ENCODE peak calls at places on chromosomes 6 and 20, in six cellular contexts. One of them, this sample, is unnamed.

GRCh38 chr6:2127484-2127911 is 117.9 kb downstream of the GMDS start:
- DNase-seq in prostate gland: peak; percentile 12
- DNase-seq in H1: no peak
- DNase-seq in suprapubic skin: peak; percentile 65
- DNase-seq in Panc1: no peak
- DNase-seq in GM12891: peak; percentile 26
- DNase-seq in this sample: no peak

GRCh38 chr6:36852481-36853147 is 13.4 kb upstream of the CPNE5 start:
- DNase-seq in Panc1: no peak
- DNase-seq in suprapubic skin: peak; percentile 57
- DNase-seq in H1: no peak
- DNase-seq in prostate gland: no peak
- DNase-seq in GM12891: no peak
- DNase-seq in this sample: no peak

GRCh38 chr6:16766043-16766521 is 4.8 kb upstream of the ATXN1 start:
- DNase-seq in Panc1: peak; percentile 94
- DNase-seq in GM12891: no peak
- DNase-seq in suprapubic skin: no peak
- DNase-seq in prostate gland: no peak
- DNase-seq in H1: no peak
- DNase-seq in this sample: no peak

GRCh38 chr6:131950767-131951575 is at the start of gene CCN2:
- DNase-seq in GM12891: peak; percentile 11
- DNase-seq in Panc1: peak; percentile 91
- DNase-seq in H1: peak; percentile 96
- DNase-seq in suprapubic skin: peak; percentile 93
- DNase-seq in prostate gland: peak; percentile 68
- DNase-seq in this sample: peak; percentile 77

GRCh38 chr20:31979713-31980426 is 11.9 kb downstream of the XKR7 start:
- DNase-seq in suprapubic skin: no peak
- DNase-seq in prostate gland: no peak
- DNase-seq in GM12891: no peak
- DNase-seq in H1: no peak
- DNase-seq in Panc1: no peak
- DNase-seq in this sample: no peak

GRCh38 chr6:85865665-85866372 is 223.1 kb upstream of the SYNCRIP start:
- DNase-seq in GM12891: no peak
- DNase-seq in prostate gland: peak; percentile 28
- DNase-seq in H1: no peak
- DNase-seq in Panc1: no peak
- DNase-seq in suprapubic skin: no peak
- DNase-seq in this sample: no peak

GRCh38 chr6:119350202-119351004 is 842 bp upstream of the MAN1A1 start:
- DNase-seq in suprapubic skin: no peak
- DNase-seq in prostate gland: no peak
- DNase-seq in H1: no peak
- DNase-seq in GM12891: no peak
- DNase-seq in Panc1: peak; percentile 15
- DNase-seq in this sample: no peak

GRCh38 chr6:100620085-100620484 is 155.4 kb upstream of the SIM1 start:
- DNase-seq in H1: no peak
- DNase-seq in Panc1: no peak
- DNase-seq in suprapubic skin: no peak
- DNase-seq in GM12891: no peak
- DNase-seq in prostate gland: no peak
- DNase-seq in this sample: no peak

GRCh38 chr6:30364591-30364990 is 19.6 kb downstream of the RPP21 start:
- DNase-seq in H1: no peak
- DNase-seq in suprapubic skin: no peak
- DNase-seq in Panc1: no peak
- DNase-seq in GM12891: no peak
- DNase-seq in prostate gland: no peak
- DNase-seq in this sample: no peak

GRCh38 chr6:5138995-5139827 is 54.1 kb downstream of the PPP1R3G start:
- DNase-seq in Panc1: no peak
- DNase-seq in GM12891: no peak
- DNase-seq in prostate gland: no peak
- DNase-seq in H1: no peak
- DNase-seq in suprapubic skin: no peak
- DNase-seq in this sample: no peak

GRCh38 chr6:109477725-109478124 is 5.3 kb downstream of the ZBTB24 start:
- DNase-seq in H1: no peak
- DNase-seq in Panc1: no peak
- DNase-seq in prostate gland: no peak
- DNase-seq in GM12891: no peak
- DNase-seq in suprapubic skin: no peak
- DNase-seq in this sample: no peak

GRCh38 chr20:41003143-41003932 is 25.3 kb upstream of the TOP1 start:
- DNase-seq in prostate gland: peak; percentile 82
- DNase-seq in H1: no peak
- DNase-seq in suprapubic skin: peak; percentile 90
- DNase-seq in GM12891: no peak
- DNase-seq in Panc1: peak; percentile 98
- DNase-seq in this sample: peak; percentile 74

GRCh38 chr6:170127151-170127550 is 163.7 kb downstream of the DLL1 start:
- DNase-seq in GM12891: no peak
- DNase-seq in H1: peak; percentile 26
- DNase-seq in Panc1: no peak
- DNase-seq in prostate gland: no peak
- DNase-seq in suprapubic skin: peak; percentile 14
- DNase-seq in this sample: peak; percentile 11

GRCh38 chr6:2791124-2792050 is 26.2 kb downstream of the WRNIP1 start:
- DNase-seq in H1: no peak
- DNase-seq in GM12891: peak; percentile 40
- DNase-seq in prostate gland: peak; percentile 40
- DNase-seq in suprapubic skin: no peak
- DNase-seq in Panc1: peak; percentile 61
- DNase-seq in this sample: peak; percentile 76

GRCh38 chr6:119858901-119859300 is 509.3 kb upstream of the MAN1A1 start:
- DNase-seq in suprapubic skin: no peak
- DNase-seq in H1: no peak
- DNase-seq in Panc1: no peak
- DNase-seq in GM12891: no peak
- DNase-seq in prostate gland: no peak
- DNase-seq in this sample: no peak

GRCh38 chr6:2920671-2921112 is 17.6 kb upstream of the SERPINB9 start:
- DNase-seq in prostate gland: no peak
- DNase-seq in suprapubic skin: no peak
- DNase-seq in H1: peak; percentile 55
- DNase-seq in Panc1: no peak
- DNase-seq in GM12891: no peak
- DNase-seq in this sample: peak; percentile 17

GRCh38 chr6:107493158-107494057 is 3.5 kb downstream of the SOBP start:
- DNase-seq in H1: no peak
- DNase-seq in suprapubic skin: no peak
- DNase-seq in prostate gland: peak; percentile 16
- DNase-seq in GM12891: no peak
- DNase-seq in Panc1: no peak
- DNase-seq in this sample: peak; percentile 57

GRCh38 chr20:22379472-22379871 is 204.9 kb downstream of the FOXA2 start:
- DNase-seq in prostate gland: no peak
- DNase-seq in GM12891: no peak
- DNase-seq in Panc1: no peak
- DNase-seq in suprapubic skin: no peak
- DNase-seq in H1: no peak
- DNase-seq in this sample: no peak

GRCh38 chr6:5570641-5571040 is 309.3 kb downstream of the FARS2 start:
- DNase-seq in suprapubic skin: no peak
- DNase-seq in Panc1: no peak
- DNase-seq in H1: no peak
- DNase-seq in GM12891: no peak
- DNase-seq in prostate gland: no peak
- DNase-seq in this sample: no peak

GRCh38 chr20:33054791-33055190 is 1.1 kb downstream of the BPIFB3 start:
- DNase-seq in prostate gland: no peak
- DNase-seq in H1: no peak
- DNase-seq in suprapubic skin: no peak
- DNase-seq in GM12891: no peak
- DNase-seq in Panc1: no peak
- DNase-seq in this sample: no peak

GRCh38 chr6:11632795-11633511 is 95.4 kb downstream of the TMEM170B start:
- DNase-seq in Panc1: no peak
- DNase-seq in GM12891: no peak
- DNase-seq in prostate gland: no peak
- DNase-seq in suprapubic skin: no peak
- DNase-seq in H1: no peak
- DNase-seq in this sample: no peak

GRCh38 chr6:152034631-152035030 is 227.1 kb downstream of the ESR1 start:
- DNase-seq in Panc1: no peak
- DNase-seq in prostate gland: no peak
- DNase-seq in H1: no peak
- DNase-seq in suprapubic skin: no peak
- DNase-seq in GM12891: no peak
- DNase-seq in this sample: no peak

GRCh38 chr6:28893172-28893799 is 30.5 kb downstream of the TRIM27 start:
- DNase-seq in prostate gland: no peak
- DNase-seq in Panc1: no peak
- DNase-seq in suprapubic skin: no peak
- DNase-seq in H1: no peak
- DNase-seq in GM12891: no peak
- DNase-seq in this sample: no peak

GRCh38 chr6:28900577-28901266 is 23.1 kb downstream of the TRIM27 start:
- DNase-seq in H1: no peak
- DNase-seq in suprapubic skin: no peak
- DNase-seq in prostate gland: no peak
- DNase-seq in Panc1: no peak
- DNase-seq in GM12891: no peak
- DNase-seq in this sample: no peak

GRCh38 chr6:28898710-28898965 is 25.1 kb downstream of the TRIM27 start:
- DNase-seq in prostate gland: no peak
- DNase-seq in Panc1: no peak
- DNase-seq in GM12891: no peak
- DNase-seq in H1: no peak
- DNase-seq in suprapubic skin: no peak
- DNase-seq in this sample: no peak

GRCh38 chr6:28895131-28895812 is 28.5 kb downstream of the TRIM27 start:
- DNase-seq in Panc1: peak; percentile 95
- DNase-seq in H1: peak; percentile 87
- DNase-seq in GM12891: peak; percentile 67
- DNase-seq in prostate gland: peak; percentile 93
- DNase-seq in suprapubic skin: peak; percentile 97
- DNase-seq in this sample: peak; percentile 93

GRCh38 chr6:28896505-28897392 is 27.0 kb downstream of the TRIM27 start:
- DNase-seq in Panc1: peak; percentile 52
- DNase-seq in H1: peak; percentile 71
- DNase-seq in prostate gland: peak; percentile 52
- DNase-seq in GM12891: no peak
- DNase-seq in suprapubic skin: peak; percentile 80
- DNase-seq in this sample: peak; percentile 51
- TF ChIP-seq POLR2AphosphoS5 in Panc1: no peak
- TF ChIP-seq POLR2AphosphoS5 in H1: peak; percentile 17
- TF ChIP-seq POLR2AphosphoS5 in prostate gland: no peak
- TF ChIP-seq POLR2AphosphoS5 in GM12891: no peak
- TF ChIP-seq POLR2AphosphoS5 in suprapubic skin: no peak
- TF ChIP-seq POLR2AphosphoS5 in this sample: peak; percentile 22

GRCh38 chr6:101935732-101936131 is 542.2 kb downstream of the GRIK2 start:
- DNase-seq in suprapubic skin: no peak
- DNase-seq in H1: no peak
- DNase-seq in Panc1: no peak
- DNase-seq in prostate gland: no peak
- DNase-seq in GM12891: no peak
- DNase-seq in this sample: no peak
- TF ChIP-seq POLR2AphosphoS5 in suprapubic skin: no peak
- TF ChIP-seq POLR2AphosphoS5 in H1: no peak
- TF ChIP-seq POLR2AphosphoS5 in Panc1: no peak
- TF ChIP-seq POLR2AphosphoS5 in prostate gland: no peak
- TF ChIP-seq POLR2AphosphoS5 in GM12891: no peak
- TF ChIP-seq POLR2AphosphoS5 in this sample: no peak

DNA sequence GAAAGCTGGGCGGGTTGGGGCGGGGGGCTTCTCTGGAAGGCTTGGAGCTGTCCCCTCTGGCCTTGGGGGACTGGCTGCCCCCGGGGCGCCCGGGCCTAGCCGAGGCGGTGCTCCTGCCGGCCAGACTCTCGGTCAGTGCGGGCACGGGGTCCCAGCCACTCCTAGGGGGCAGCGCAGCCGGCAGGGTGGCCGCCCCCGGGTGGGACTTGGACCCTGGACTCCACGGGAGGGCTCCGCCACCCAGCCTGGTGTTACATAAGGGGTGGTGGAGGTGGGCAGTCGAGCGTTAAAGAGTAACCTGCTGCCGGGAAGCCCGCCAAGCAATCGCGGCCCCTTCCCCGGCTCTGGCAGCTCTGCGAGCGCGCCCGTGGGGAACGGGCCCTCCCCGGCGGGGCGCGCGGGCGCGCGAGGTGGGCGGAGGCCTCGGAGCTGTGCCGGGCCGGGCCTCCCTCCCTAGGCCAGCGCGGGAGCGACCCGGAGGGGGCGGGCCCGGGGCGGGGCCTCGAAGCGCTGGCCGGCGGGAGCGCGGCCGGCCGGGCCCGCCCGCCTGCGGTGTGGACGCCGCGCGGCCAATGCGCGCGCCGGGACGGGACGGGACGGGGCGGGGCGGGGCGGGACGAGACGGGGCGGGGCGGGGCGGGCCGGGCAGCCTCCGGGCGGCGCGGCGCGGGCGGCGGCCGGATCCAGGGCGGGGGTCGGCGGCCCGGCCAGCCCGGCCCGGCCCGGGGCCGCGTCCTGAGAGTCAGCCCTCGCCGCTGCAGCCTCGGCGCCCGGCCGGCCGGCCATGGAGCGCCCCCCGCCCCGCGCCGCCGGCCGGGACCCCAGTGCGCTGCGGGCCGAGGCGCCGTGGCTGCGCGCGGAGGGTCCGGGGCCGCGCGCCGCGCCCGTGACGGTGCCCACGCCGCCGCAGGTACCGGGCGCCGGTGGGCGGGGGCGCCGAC is at the start of gene SLC2A4RG:
- DNase-seq in suprapubic skin: no peak
- DNase-seq in GM12891: peak; percentile 94
- DNase-seq in Panc1: no peak
- DNase-seq in H1: peak; percentile 79
- DNase-seq in prostate gland: peak; percentile 71
- DNase-seq in this sample: peak; percentile 84
- TF ChIP-seq POLR2AphosphoS5 in suprapubic skin: no peak
- TF ChIP-seq POLR2AphosphoS5 in GM12891: no peak
- TF ChIP-seq POLR2AphosphoS5 in Panc1: no peak
- TF ChIP-seq POLR2AphosphoS5 in H1: no peak
- TF ChIP-seq POLR2AphosphoS5 in prostate gland: no peak
- TF ChIP-seq POLR2AphosphoS5 in this sample: no peak

GRCh38 chr20:3935956-3936340 is 46.8 kb downstream of the PANK2 start:
- DNase-seq in H1: no peak
- DNase-seq in suprapubic skin: no peak
- DNase-seq in Panc1: no peak
- DNase-seq in GM12891: no peak
- DNase-seq in prostate gland: no peak
- DNase-seq in this sample: no peak

GRCh38 chr20:3937618-3938017 is 48.4 kb downstream of the PANK2 start:
- DNase-seq in H1: no peak
- DNase-seq in Panc1: no peak
- DNase-seq in GM12891: no peak
- DNase-seq in suprapubic skin: no peak
- DNase-seq in prostate gland: no peak
- DNase-seq in this sample: no peak

GRCh38 chr20:3933126-3933684 is 44.0 kb downstream of the PANK2 start:
- DNase-seq in GM12891: no peak
- DNase-seq in suprapubic skin: no peak
- DNase-seq in prostate gland: no peak
- DNase-seq in H1: no peak
- DNase-seq in Panc1: no peak
- DNase-seq in this sample: no peak

GRCh38 chr20:3934628-3935027 is 45.4 kb downstream of the PANK2 start:
- DNase-seq in prostate gland: no peak
- DNase-seq in Panc1: no peak
- DNase-seq in GM12891: no peak
- DNase-seq in suprapubic skin: no peak
- DNase-seq in H1: no peak
- DNase-seq in this sample: no peak

GRCh38 chr20:3935295-3935955 is 46.2 kb downstream of the PANK2 start:
- DNase-seq in GM12891: no peak
- DNase-seq in suprapubic skin: no peak
- DNase-seq in Panc1: no peak
- DNase-seq in prostate gland: peak; percentile 63
- DNase-seq in H1: no peak
- DNase-seq in this sample: no peak
- TF ChIP-seq POLR2AphosphoS5 in GM12891: no peak
- TF ChIP-seq POLR2AphosphoS5 in suprapubic skin: no peak
- TF ChIP-seq POLR2AphosphoS5 in Panc1: no peak
- TF ChIP-seq POLR2AphosphoS5 in prostate gland: peak; percentile 65
- TF ChIP-seq POLR2AphosphoS5 in H1: no peak
- TF ChIP-seq POLR2AphosphoS5 in this sample: no peak